ENCODE peak calls at places on chromosome X, in six cellular contexts. Y, P, S, I, K and O are unnamed samples.

GRCh38 chrX:100673397-100673953 is 29.5 kb downstream of the SRPX2 start:
- DNase-seq in Y (no peak), P (no peak), S (no peak), I (no peak), K (no peak), O (no peak)

GRCh38 chrX:41180194-41180902 is 95.1 kb downstream of the USP9X start:
- DNase-seq in Y (peak), P (peak), S (no peak), I (peak), K (peak), O (peak)

GRCh38 chrX:27555514-27555913 is 34.6 kb upstream of the DCAF8L2 start:
- DNase-seq in Y (no peak), P (no peak), S (no peak), I (no peak), K (peak), O (peak)

GRCh38 chrX:68498044-68498507 is 775 bp upstream of the YIPF6 start:
- DNase-seq in Y (no peak), P (no peak), S (no peak), I (no peak), K (peak), O (peak)

GRCh38 chrX:150212672-150213480 is 150.2 kb upstream of the MAMLD1 start:
- DNase-seq in Y (no peak), P (no peak), S (no peak), I (no peak), K (no peak), O (no peak)

GRCh38 chrX:2546496-2546895 is 45.7 kb upstream of the DHRSX start:
- DNase-seq in Y (no peak), P (no peak), S (no peak), I (no peak), K (no peak), O (no peak)

GRCh38 chrX:46637937-46638336 is 64.4 kb downstream of the CHST7 start:
- DNase-seq in Y (peak), P (peak), S (no peak), I (no peak), K (no peak), O (no peak)

GRCh38 chrX:138866643-138867042 is 155.1 kb upstream of the FGF13 start:
- DNase-seq in Y (no peak), P (no peak), S (no peak), I (no peak), K (no peak), O (no peak)

GRCh38 chrX:110322603-110323002 is 4.7 kb upstream of the AMMECR1 start:
- DNase-seq in Y (no peak), P (no peak), S (no peak), I (no peak), K (no peak), O (no peak)

GRCh38 chrX:30228526-30228925 is 1.9 kb upstream of the MAGEB3 start:
- DNase-seq in Y (no peak), P (no peak), S (peak), I (no peak), K (no peak), O (peak)

GRCh38 chrX:103066606-103067005 is 2.6 kb upstream of the BEX1 start:
- DNase-seq in Y (no peak), P (no peak), S (no peak), I (no peak), K (no peak), O (no peak)

GRCh38 chrX:19697416-19697815 is 182.1 kb upstream of the MAP3K15 start:
- DNase-seq in Y (no peak), P (no peak), S (no peak), I (no peak), K (no peak), O (no peak)

GRCh38 chrX:5916945-5917344 is 311.7 kb downstream of the NLGN4X start:
- DNase-seq in Y (no peak), P (no peak), S (no peak), I (no peak), K (no peak), O (no peak)

GRCh38 chrX:374566-374965 is 12.1 kb downstream of the PPP2R3B start:
- DNase-seq in Y (no peak), P (no peak), S (no peak), I (no peak), K (no peak), O (no peak)

GRCh38 chrX:154805696-154806091 is 409 bp upstream of the MPP1 start:
- DNase-seq in Y (no peak), P (no peak), S (no peak), I (no peak), K (no peak), O (no peak)

GRCh38 chrX:115898382-115899001 is 272.1 kb upstream of the AGTR2 start:
- DNase-seq in Y (no peak), P (peak), S (no peak), I (peak), K (peak), O (peak)

GRCh38 chrX:11437642-11438379 is 144.6 kb downstream of the AMELX start:
- DNase-seq in Y (no peak), P (peak), S (no peak), I (no peak), K (peak), O (no peak)

GRCh38 chrX:47992093-47992375 is 11.8 kb downstream of the ZNF182 start:
- DNase-seq in Y (no peak), P (no peak), S (no peak), I (no peak), K (no peak), O (no peak)

GRCh38 chrX:48753708-48754107 is 7.8 kb upstream of the GLOD5 start:
- DNase-seq in Y (no peak), P (no peak), S (no peak), I (no peak), K (no peak), O (no peak)

GRCh38 chrX:151424505-151424904 is 27.5 kb downstream of the VMA21 start:
- DNase-seq in Y (no peak), P (no peak), S (no peak), I (no peak), K (no peak), O (no peak)

GRCh38 chrX:107565916-107566602 is 62.3 kb upstream of the PRPS1 start:
- DNase-seq in Y (no peak), P (no peak), S (no peak), I (peak), K (peak), O (no peak)

GRCh38 chrX:155956649-155957048 is 40.8 kb upstream of the IL9R start:
- DNase-seq in Y (no peak), P (no peak), S (no peak), I (no peak), K (no peak), O (no peak)

GRCh38 chrX:102746134-102746584 is 25.6 kb downstream of the GPRASP3 start:
- DNase-seq in Y (no peak), P (no peak), S (no peak), I (no peak), K (no peak), O (no peak)

GRCh38 chrX:44428989-44429627 is 85.6 kb upstream of the EFHC2 start:
- DNase-seq in Y (no peak), P (no peak), S (no peak), I (no peak), K (peak), O (no peak)

GRCh38 chrX:102624105-102624504 is 24.8 kb downstream of the ARMCX5 start:
- DNase-seq in Y (no peak), P (no peak), S (no peak), I (no peak), K (no peak), O (no peak)

GRCh38 chrX:51697397-51697796 is 12.9 kb upstream of the CENPVL1 start:
- DNase-seq in Y (no peak), P (no peak), S (no peak), I (no peak), K (no peak), O (no peak)

GRCh38 chrX:46750829-46751228 is 8.1 kb downstream of the SLC9A7 start:
- DNase-seq in Y (no peak), P (no peak), S (no peak), I (no peak), K (no peak), O (no peak)

GRCh38 chrX:144717682-144718081 is 529.6 kb upstream of the SPANXN1 start:
- DNase-seq in Y (no peak), P (no peak), S (no peak), I (no peak), K (no peak), O (no peak)

GRCh38 chrX:10634681-10635161 is 14.3 kb upstream of the MID1 start:
- DNase-seq in Y (no peak), P (no peak), S (no peak), I (peak), K (no peak), O (no peak)

GRCh38 chrX:47321386-47321785 is 49.0 kb upstream of the ZNF157 start:
- DNase-seq in Y (no peak), P (peak), S (peak), I (no peak), K (no peak), O (peak)

GRCh38 chrX:119505945-119506344 is 37.7 kb downstream of the SLC25A5 start:
- DNase-seq in Y (no peak), P (no peak), S (no peak), I (no peak), K (peak), O (no peak)

GRCh38 chrX:119501511-119502148 is 33.4 kb downstream of the SLC25A5 start:
- DNase-seq in Y (no peak), P (no peak), S (no peak), I (no peak), K (no peak), O (no peak)

GRCh38 chrX:119503484-119503861 is 35.2 kb downstream of the SLC25A5 start:
- DNase-seq in Y (no peak), P (no peak), S (no peak), I (no peak), K (peak), O (no peak)

GRCh38 chrX:119500061-119500800 is 32.0 kb downstream of the SLC25A5 start:
- DNase-seq in Y (no peak), P (no peak), S (no peak), I (no peak), K (no peak), O (no peak)

GRCh38 chrX:119502727-119503483 is 34.7 kb downstream of the SLC25A5 start:
- DNase-seq in Y (no peak), P (no peak), S (no peak), I (no peak), K (peak), O (no peak)
- H3K9ac ChIP-seq in Y (no peak), P (no peak), S (no peak), I (peak), K (peak), O (no peak)

DNA sequence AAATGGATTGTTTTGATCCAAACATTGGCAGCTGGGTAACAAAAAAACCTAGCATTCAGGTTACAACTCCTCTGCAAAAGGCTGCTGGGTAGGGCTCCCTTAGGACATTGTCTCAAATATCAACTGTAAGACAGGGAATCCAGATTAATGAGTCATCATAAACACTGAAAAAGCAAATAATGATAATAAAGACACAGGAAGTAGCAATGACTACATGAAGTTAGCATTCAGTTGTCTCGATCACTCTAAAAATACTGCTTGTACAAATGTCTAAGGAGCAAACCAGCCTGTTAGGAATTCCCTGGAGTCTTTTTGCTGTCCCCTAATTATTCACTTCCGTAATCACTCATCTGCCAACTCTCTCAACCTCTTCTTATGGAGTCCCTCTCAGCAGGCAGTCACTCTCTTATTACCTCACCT is 259.2 kb downstream of the GPC3 start:
- DNase-seq in Y (no peak), P (no peak), S (no peak), I (peak), K (peak), O (no peak)
- TF ChIP-seq ZNF274 in Y (no peak), P (no peak), S (no peak), I (no peak), K (no peak), O (no peak)

GRCh38 chrX:28773807-28774206 is 186.6 kb downstream of the IL1RAPL1 start:
- DNase-seq in Y (no peak), P (no peak), S (no peak), I (no peak), K (no peak), O (no peak)
- H3K9ac ChIP-seq in Y (no peak), P (no peak), S (no peak), I (no peak), K (no peak), O (no peak)

GRCh38 chrX:38903093-38903492 is 101.8 kb downstream of the MID1IP1 start:
- DNase-seq in Y (no peak), P (no peak), S (no peak), I (no peak), K (no peak), O (no peak)
- TF ChIP-seq ZNF274 in Y (no peak), P (no peak), S (no peak), I (no peak), K (no peak), O (no peak)